ENCODE peak calls at places on chromosomes 13 and 19, in seven cellular contexts. V is iPS-NIHi11; L is putamen; Y is mucosa of gallbladder; C is ovary; Q is retinal pigment epithelial cell; Z is activated T-helper 1 cell treated with anti-CD3 and anti-CD28 coated beads, Interleukin-12 subunit alpha, Interleukin-12 subunit beta, Interleukin-2, Interleukin-4 antibody, amounts not matched to agents 30 ng/mL and 10 ng/mL and 1 ng/mL, durations not matched to agents 14 hours and 24 hours and 36 hours. K is an unnamed sample.

GRCh38 chr19:52963229-52963760 is 614 bp upstream of the ZNF816 start:
- DNase-seq in L (no peak), Y (no peak), C (no peak), Z (peak), V (peak), Q (no peak), K (no peak)

GRCh38 chr13:45456196-45456972 is 8.4 kb upstream of the COG3 start:
- DNase-seq in V (no peak), Z (no peak), Y (no peak), L (no peak), Q (no peak), C (no peak), K (no peak)

GRCh38 chr13:113411216-113412023 is 41.9 kb downstream of the ADPRHL1 start:
- DNase-seq in Q (peak), L (no peak), Z (no peak), V (no peak), C (no peak), Y (no peak), K (peak)

GRCh38 chr19:42269518-42270345 is 680 bp downstream of the CIC start:
- DNase-seq in L (no peak), C (peak), V (no peak), Z (no peak), Y (no peak), Q (no peak), K (peak)

GRCh38 chr19:18385675-18386542 is at the start of gene GDF15:
- DNase-seq in Y (peak), V (peak), C (peak), L (no peak), Q (no peak), Z (no peak), K (peak)

GRCh38 chr19:33292595-33293254 is 9.6 kb downstream of the CEBPA start:
- DNase-seq in Z (no peak), Y (no peak), Q (no peak), C (no peak), L (no peak), V (no peak), K (no peak)

GRCh38 chr19:49436381-49437017 is 4.8 kb downstream of the SLC17A7 start:
- DNase-seq in C (no peak), L (no peak), V (peak), Q (no peak), Z (peak), Y (no peak), K (no peak)

GRCh38 chr13:63972328-63972727 is 2556.7 kb upstream of the PCDH20 start:
- DNase-seq in L (no peak), C (no peak), Z (no peak), Q (no peak), V (no peak), Y (no peak), K (no peak)

GRCh38 chr19:19040417-19040816 is 7.0 kb downstream of the ARMC6 start:
- DNase-seq in Q (no peak), C (peak), L (no peak), V (no peak), Y (peak), Z (no peak), K (peak)

GRCh38 chr19:10911579-10912363 is 16.7 kb downstream of the YIPF2 start:
- DNase-seq in Y (no peak), Q (no peak), Z (no peak), V (no peak), L (peak), C (no peak), K (no peak)

GRCh38 chr19:10718205-10719196 is 622 bp downstream of the DNM2 start:
- DNase-seq in C (peak), Z (peak), L (no peak), Y (no peak), Q (no peak), V (peak), K (no peak)

GRCh38 chr19:12983561-12984142 is 11.6 kb upstream of the NFIX start:
- DNase-seq in Z (peak), Y (peak), V (peak), Q (no peak), L (peak), C (peak), K (peak)

GRCh38 chr13:97492257-97492656 is 58.3 kb downstream of the RAP2A start:
- DNase-seq in V (no peak), L (no peak), Y (no peak), C (no peak), Z (no peak), Q (no peak), K (no peak)

GRCh38 chr19:45933759-45934158 is 19.2 kb upstream of the NANOS2 start:
- DNase-seq in V (no peak), Y (no peak), Z (no peak), C (no peak), L (no peak), Q (no peak), K (no peak)

GRCh38 chr13:39263033-39263432 is 224.8 kb downstream of the NHLRC3 start:
- DNase-seq in L (peak), Y (peak), Z (peak), Q (no peak), C (peak), V (peak), K (peak)

GRCh38 chr13:100443998-100444328 is 144.6 kb downstream of the GGACT start:
- DNase-seq in L (no peak), Q (no peak), Z (no peak), Y (no peak), C (no peak), V (no peak), K (no peak)

GRCh38 chr13:24540236-24541126 is 27.9 kb upstream of the PARP4 start:
- DNase-seq in L (no peak), Y (no peak), V (peak), Q (no peak), Z (no peak), C (no peak), K (no peak)

GRCh38 chr13:97005631-97006262 is 11.5 kb upstream of the OXGR1 start:
- DNase-seq in Z (no peak), Y (no peak), Q (no peak), L (no peak), V (no peak), C (no peak), K (no peak)

GRCh38 chr19:35901854-35902661 is at the start of gene HCST:
- DNase-seq in C (no peak), L (no peak), V (no peak), Z (peak), Y (no peak), Q (no peak), K (no peak)

GRCh38 chr19:7905298-7905697 is 1.6 kb downstream of the MAP2K7 start:
- DNase-seq in Y (no peak), Z (no peak), L (no peak), Q (no peak), V (no peak), C (no peak), K (no peak)

GRCh38 chr19:4375620-4376228 is 24.6 kb downstream of the SH3GL1 start:
- DNase-seq in C (peak), V (peak), Y (no peak), Q (no peak), Z (no peak), L (no peak), K (peak)

GRCh38 chr19:31528261-31528660 is 179.0 kb upstream of the TSHZ3 start:
- DNase-seq in L (no peak), C (no peak), V (no peak), Q (no peak), Z (no peak), Y (no peak), K (no peak)

GRCh38 chr19:29031216-29031615 is 181.7 kb downstream of the UQCRFS1 start:
- DNase-seq in V (no peak), L (no peak), Z (no peak), C (no peak), Q (no peak), Y (no peak), K (no peak)

GRCh38 chr19:7242601-7243258 is 51.5 kb downstream of the INSR start:
- DNase-seq in V (no peak), Z (no peak), Q (no peak), L (no peak), C (peak), Y (no peak), K (peak)

GRCh38 chr13:30791354-30791921 is 56.1 kb downstream of the ALOX5AP start:
- DNase-seq in Z (no peak), L (no peak), V (no peak), Y (no peak), Q (no peak), C (no peak), K (no peak)

GRCh38 chr13:98509271-98510155 is 67.4 kb downstream of the STK24 start:
- DNase-seq in Y (peak), L (no peak), C (peak), Q (peak), Z (peak), V (no peak), K (peak)

GRCh38 chr13:35941374-35941773 is 189.8 kb downstream of the DCLK1 start:
- DNase-seq in Y (no peak), V (no peak), C (no peak), Q (no peak), Z (no peak), L (no peak), K (no peak)

GRCh38 chr13:44422755-44423643 is 49.4 kb downstream of the SERP2 start:
- DNase-seq in Q (no peak), Y (no peak), V (no peak), C (no peak), Z (no peak), L (no peak), K (peak)

GRCh38 chr13:109744512-109745051 is 41.8 kb downstream of the IRS2 start:
- DNase-seq in L (no peak), C (peak), Z (no peak), Q (no peak), V (no peak), Y (peak), K (peak)

GRCh38 chr19:52248256-52248655 is 21.1 kb upstream of the ZNF766 start:
- DNase-seq in L (no peak), V (peak), Z (peak), C (peak), Q (no peak), Y (peak), K (no peak)

GRCh38 chr19:44876930-44877530 is 14.0 kb upstream of the TOMM40 start:
- DNase-seq in Q (no peak), V (no peak), Y (no peak), C (no peak), L (no peak), Z (no peak), K (no peak)

GRCh38 chr19:32392142-32392541 is 13.4 kb upstream of the DPY19L3 start:
- DNase-seq in Y (no peak), L (no peak), C (no peak), Z (no peak), Q (no peak), V (no peak), K (no peak)

GRCh38 chr19:34793562-34793961 is 20.5 kb upstream of the ZNF599 start:
- DNase-seq in Z (no peak), C (no peak), V (no peak), L (no peak), Q (no peak), Y (no peak), K (no peak)